ENCODE peak calls at places on chromosome 1, in nine cellular contexts. H is RWPE1; S is activated T-helper 9 cell treated with anti-CD3 and anti-CD28 coated beads, Interleukin-2, amount 50 U/mL, for 16 hours; G is activated naive CD8-positive, alpha-beta T cell treated with anti-CD3 and anti-CD28 coated beads for 36 hours; Z is bronchial epithelial cell; I is central memory CD4-positive, alpha-beta T cell; J is Kasumi-1; U is astrocyte of the spinal cord; E is non-pigmented ciliary epithelial cell. Q is an unnamed sample.

GRCh38 chr1:202998836-202999750 is 8.1 kb upstream of the TMEM183A start:
- DNase-seq in H (peak; percentile 52), S (peak; percentile 23), G (peak; percentile 41), Z (peak; percentile 56), I (peak; percentile 62), J (peak; percentile 95), U (peak; percentile 63), E (peak; percentile 9), Q (peak; percentile 78)

GRCh38 chr1:201349091-201349490 is 28.4 kb downstream of the TNNT2 start:
- DNase-seq in H (no peak), S (no peak), G (no peak), Z (no peak), I (no peak), J (no peak), U (no peak), E (no peak), Q (no peak)

GRCh38 chr1:156963621-156964020 is 43.2 kb downstream of the LRRC71 start:
- DNase-seq in H (no peak), S (no peak), G (peak; percentile 15), Z (no peak), I (peak; percentile 48), J (peak; percentile 5), U (no peak), E (no peak), Q (peak; percentile 43)

GRCh38 chr1:160837558-160838205 is 25.0 kb downstream of the CD244 start:
- DNase-seq in H (no peak), S (peak; percentile 62), G (peak; percentile 84), Z (peak; percentile 29), I (peak; percentile 88), J (peak; percentile 97), U (no peak), E (no peak), Q (no peak)

GRCh38 chr1:99827970-99828369 is 22.2 kb upstream of the AGL start:
- DNase-seq in H (no peak), S (no peak), G (no peak), Z (no peak), I (no peak), J (no peak), U (no peak), E (no peak), Q (no peak)

GRCh38 chr1:116918714-116919357 is 9.1 kb downstream of the PTGFRN start:
- DNase-seq in H (peak; percentile 86), S (no peak), G (no peak), Z (peak; percentile 88), I (no peak), J (no peak), U (no peak), E (no peak), Q (no peak)

GRCh38 chr1:88685239-88685604 is 1.1 kb downstream of the PKN2 start:
- DNase-seq in H (no peak), S (no peak), G (no peak), Z (peak; percentile 19), I (no peak), J (peak; percentile 79), U (no peak), E (no peak), Q (no peak)

GRCh38 chr1:163650624-163651023 is 328.9 kb downstream of the NUF2 start:
- DNase-seq in H (no peak), S (no peak), G (no peak), Z (no peak), I (no peak), J (no peak), U (no peak), E (no peak), Q (no peak)

GRCh38 chr1:248828845-248829244 is 3.1 kb upstream of the SH3BP5L start:
- DNase-seq in H (peak; percentile 50), S (no peak), G (no peak), Z (peak; percentile 87), I (no peak), J (peak; percentile 44), U (no peak), E (peak; percentile 78), Q (peak; percentile 76)

GRCh38 chr1:226986496-226987178 is 46.5 kb downstream of the COQ8A start:
- DNase-seq in H (no peak), S (no peak), G (no peak), Z (no peak), I (no peak), J (no peak), U (no peak), E (no peak), Q (no peak)

GRCh38 chr1:201653238-201653637 is 114.3 kb downstream of the NAV1 start:
- DNase-seq in H (no peak), S (no peak), G (no peak), Z (no peak), I (no peak), J (peak; percentile 61), U (no peak), E (no peak), Q (no peak)

GRCh38 chr1:92094112-92094511 is 14.0 kb downstream of the BTBD8 start:
- DNase-seq in H (no peak), S (no peak), G (no peak), Z (no peak), I (no peak), J (no peak), U (no peak), E (no peak), Q (no peak)

GRCh38 chr1:228004331-228004871 is 2.4 kb upstream of the WNT3A start:
- DNase-seq in H (no peak), S (no peak), G (no peak), Z (peak; percentile 35), I (no peak), J (peak; percentile 8), U (no peak), E (no peak), Q (no peak)

GRCh38 chr1:156114919-156115513 is 505 bp downstream of the LMNA start:
- DNase-seq in H (no peak), S (no peak), G (peak; percentile 28), Z (no peak), I (peak; percentile 34), J (no peak), U (no peak), E (no peak), Q (peak; percentile 28)

GRCh38 chr1:83818916-83819315 is 180.0 kb downstream of the TTLL7 start:
- DNase-seq in H (no peak), S (no peak), G (no peak), Z (peak; percentile 48), I (no peak), J (peak; percentile 52), U (no peak), E (no peak), Q (peak; percentile 51)

GRCh38 chr1:24751833-24752232 is 6.6 kb downstream of the CLIC4 start:
- DNase-seq in H (no peak), S (no peak), G (no peak), Z (no peak), I (no peak), J (no peak), U (no peak), E (no peak), Q (peak; percentile 26)

GRCh38 chr1:37660646-37661045 is 26.0 kb upstream of the RSPO1 start:
- DNase-seq in H (no peak), S (no peak), G (no peak), Z (no peak), I (no peak), J (no peak), U (no peak), E (no peak), Q (no peak)

GRCh38 chr1:30969903-30970302 is 61.3 kb upstream of the SDC3 start:
- DNase-seq in H (no peak), S (no peak), G (no peak), Z (no peak), I (no peak), J (no peak), U (no peak), E (no peak), Q (no peak)

GRCh38 chr1:221907531-221907930 is 165.6 kb upstream of the DUSP10 start:
- DNase-seq in H (no peak), S (no peak), G (no peak), Z (no peak), I (no peak), J (no peak), U (no peak), E (no peak), Q (no peak)

GRCh38 chr1:170929835-170930554 is 5.3 kb upstream of the MROH9 start:
- DNase-seq in H (peak; percentile 60), S (no peak), G (no peak), Z (peak; percentile 63), I (peak; percentile 5), J (peak; percentile 84), U (peak; percentile 66), E (peak; percentile 40), Q (peak; percentile 85)

GRCh38 chr1:4701276-4701675 is 46.9 kb downstream of the AJAP1 start:
- DNase-seq in H (no peak), S (no peak), G (no peak), Z (no peak), I (no peak), J (no peak), U (no peak), E (no peak), Q (no peak)

GRCh38 chr1:117167402-117167801 is 43.3 kb downstream of the VTCN1 start:
- DNase-seq in H (no peak), S (no peak), G (no peak), Z (peak; percentile 74), I (no peak), J (no peak), U (no peak), E (no peak), Q (no peak)

GRCh38 chr1:202036595-202037387 is 26.4 kb downstream of the ELF3 start:
- DNase-seq in H (no peak), S (no peak), G (no peak), Z (no peak), I (no peak), J (no peak), U (no peak), E (no peak), Q (no peak)

GRCh38 chr1:229268505-229268904 is 2.4 kb upstream of the RAB4A start:
- DNase-seq in H (peak; percentile 78), S (no peak), G (no peak), Z (peak; percentile 97), I (no peak), J (no peak), U (no peak), E (no peak), Q (no peak)

GRCh38 chr1:11725616-11726015 is 10.3 kb upstream of the AGTRAP start:
- DNase-seq in H (no peak), S (no peak), G (no peak), Z (no peak), I (no peak), J (peak; percentile 28), U (no peak), E (no peak), Q (no peak)

GRCh38 chr1:209590405-209590804 is 6.9 kb downstream of the CAMK1G start:
- DNase-seq in H (no peak), S (no peak), G (no peak), Z (no peak), I (no peak), J (no peak), U (no peak), E (no peak), Q (peak; percentile 24)

GRCh38 chr1:39818482-39818881 is 29.8 kb upstream of the BMP8B start:
- DNase-seq in H (peak; percentile 23), S (no peak), G (no peak), Z (peak; percentile 41), I (no peak), J (no peak), U (no peak), E (no peak), Q (no peak)

GRCh38 chr1:76950306-76950705 is 83.0 kb downstream of the ST6GALNAC5 start:
- DNase-seq in H (no peak), S (no peak), G (no peak), Z (peak; percentile 5), I (no peak), J (no peak), U (no peak), E (no peak), Q (peak; percentile 50)

GRCh38 chr1:211695135-211695816 is 19.9 kb upstream of the NEK2 start:
- DNase-seq in H (no peak), S (no peak), G (peak; percentile 33), Z (no peak), I (no peak), J (no peak), U (no peak), E (no peak), Q (no peak)

GRCh38 chr1:61536722-61537121 is 188.2 kb downstream of the TM2D1 start:
- DNase-seq in H (no peak), S (no peak), G (no peak), Z (no peak), I (no peak), J (no peak), U (no peak), E (no peak), Q (no peak)

GRCh38 chr1:156001682-156002171 is 19.0 kb downstream of the SSR2 start:
- DNase-seq in H (no peak), S (no peak), G (no peak), Z (no peak), I (no peak), J (peak; percentile 60), U (no peak), E (no peak), Q (no peak)